ENCODE peak calls at places on chromosomes 1 and 21, in seven cellular contexts. L is adrenal gland, T is activated T-helper 1 cell treated with Interleukin-2 at 50 U/mL for 16 hours, F is Calu3, V is heart left ventricle, P is ureter, G is stromal cell of bone marrow. O is an unnamed sample.
A peak's percentile ranks its signal among the peaks of the same experiment; 100 is the strongest.

GRCh38 chr1:228833911-228834631 is 98.8 kb downstream of the RHOU start:
- DNase-seq in L (no peak), T (no peak), F (no peak), V (no peak), P (no peak), G (no peak), O (no peak)

GRCh38 chr1:217133092-217133491 is 409.9 kb upstream of the ESRRG start:
- DNase-seq in L (no peak), T (no peak), F (no peak), V (no peak), P (no peak), G (no peak), O (no peak)

GRCh38 chr1:210123924-210124589 is 108.5 kb upstream of the SERTAD4 start:
- DNase-seq in L (no peak), T (no peak), F (no peak), V (no peak), P (no peak), G (peak; percentile 65), O (no peak)

GRCh38 chr1:53642607-53643006 is 96.4 kb downstream of the GLIS1 start:
- DNase-seq in L (no peak), T (no peak), F (no peak), V (no peak), P (no peak), G (no peak), O (no peak)

GRCh38 chr21:46045154-46045553 is 52.8 kb upstream of the COL6A2 start:
- DNase-seq in L (no peak), T (no peak), F (no peak), V (no peak), P (no peak), G (no peak), O (no peak)

GRCh38 chr1:231395051-231395995 is 26.8 kb downstream of the EGLN1 start:
- DNase-seq in L (no peak), T (no peak), F (peak; percentile 47), V (no peak), P (no peak), G (peak; percentile 92), O (no peak)

GRCh38 chr1:21652937-21653743 is 16.0 kb downstream of the RAP1GAP start:
- DNase-seq in L (no peak), T (no peak), F (no peak), V (no peak), P (no peak), G (no peak), O (no peak)

GRCh38 chr1:23470282-23471070 is 13.5 kb downstream of the ASAP3 start:
- DNase-seq in L (no peak), T (no peak), F (no peak), V (peak; percentile 68), P (no peak), G (peak; percentile 98), O (no peak)

GRCh38 chr1:1259948-1260614 is 13.6 kb upstream of the C1QTNF12 start:
- DNase-seq in L (peak; percentile 74), T (no peak), F (no peak), V (peak; percentile 54), P (no peak), G (no peak), O (no peak)

GRCh38 chr1:68954841-68955240 is 458.0 kb upstream of the DEPDC1 start:
- DNase-seq in L (no peak), T (no peak), F (no peak), V (no peak), P (no peak), G (peak; percentile 60), O (no peak)

GRCh38 chr1:247857069-247857985 is at the start of gene TRIM58:
- DNase-seq in L (no peak), T (no peak), F (no peak), V (no peak), P (no peak), G (no peak), O (no peak)

GRCh38 chr1:208850441-208850840 is 606.3 kb upstream of the PLXNA2 start:
- DNase-seq in L (no peak), T (no peak), F (no peak), V (no peak), P (no peak), G (no peak), O (no peak)

GRCh38 chr1:109213824-109214693 is at the start of gene SARS1:
- DNase-seq in L (peak; percentile 84), T (peak; percentile 82), F (peak; percentile 87), V (peak; percentile 90), P (peak; percentile 92), G (peak; percentile 63), O (no peak)

GRCh38 chr1:9149837-9150581 is 21.1 kb upstream of the GPR157 start:
- DNase-seq in L (peak; percentile 56), T (no peak), F (no peak), V (peak; percentile 51), P (no peak), G (no peak), O (no peak)

GRCh38 chr1:109732390-109732763 is 8.5 kb downstream of the GSTM3 start:
- DNase-seq in L (no peak), T (no peak), F (no peak), V (no peak), P (no peak), G (no peak), O (no peak)

GRCh38 chr1:230267338-230268065 is 158.6 kb downstream of the PGBD5 start:
- DNase-seq in L (no peak), T (no peak), F (no peak), V (no peak), P (no peak), G (no peak), O (no peak)

GRCh38 chr1:34441661-34442060 is 265.0 kb downstream of the C1orf94 start:
- DNase-seq in L (peak; percentile 14), T (no peak), F (no peak), V (no peak), P (no peak), G (no peak), O (no peak)

GRCh38 chr1:31745898-31746668 is 18.1 kb downstream of the ADGRB2 start:
- DNase-seq in L (no peak), T (no peak), F (no peak), V (no peak), P (no peak), G (no peak), O (no peak)

GRCh38 chr1:9691108-9691445 is 39.5 kb downstream of the PIK3CD start:
- DNase-seq in L (no peak), T (no peak), F (no peak), V (no peak), P (no peak), G (no peak), O (no peak)

O was measured in esophagus squamous epithelium.